ENCODE peak calls at places on chromosomes 5 and 9, in four cellular contexts. D is IMR-90, L is H9, I is H1. F is an unnamed sample.

GRCh38 chr5:160260881-160261815 is 31.8 kb downstream of the FABP6 start:
- DNase-seq in D (peak; percentile 99), L (no peak), I (no peak), F (peak; percentile 76)

GRCh38 chr5:134714120-134714519 is 24.2 kb upstream of the CAMLG start:
- DNase-seq in D (no peak), L (no peak), I (no peak), F (peak; percentile 62)

GRCh38 chr5:140631831-140632365 is 1.1 kb downstream of the CD14 start:
- DNase-seq in D (no peak), L (no peak), I (no peak), F (no peak)

GRCh38 chr9:129717991-129718390 is 34.9 kb downstream of the PTGES start:
- DNase-seq in D (no peak), L (no peak), I (no peak), F (no peak)

GRCh38 chr5:168972650-168973241 is 328.2 kb downstream of the SLIT3 start:
- DNase-seq in D (no peak), L (no peak), I (no peak), F (no peak)

GRCh38 chr5:72920690-72921089 is 35.2 kb upstream of the FCHO2 start:
- DNase-seq in D (peak; percentile 55), L (no peak), I (no peak), F (peak; percentile 31)

GRCh38 chr9:70438341-70438924 is 24.0 kb upstream of the KLF9 start:
- DNase-seq in D (peak; percentile 73), L (no peak), I (no peak), F (peak; percentile 36)

GRCh38 chr5:65334077-65334476 is 147.6 kb downstream of the ADAMTS6 start:
- DNase-seq in D (no peak), L (no peak), I (no peak), F (no peak)

GRCh38 chr5:56317923-56318561 is 84.9 kb upstream of the ANKRD55 start:
- DNase-seq in D (no peak), L (no peak), I (no peak), F (no peak)

GRCh38 chr9:95316794-95317118 is 753 bp downstream of the FANCC start:
- DNase-seq in D (peak; percentile 50), L (peak; percentile 94), I (peak; percentile 51), F (peak; percentile 95)

GRCh38 chr9:33988219-33988890 is 60.3 kb downstream of the UBAP2 start:
- DNase-seq in D (peak; percentile 43), L (no peak), I (no peak), F (no peak)

GRCh38 chr5:123752576-123752975 is 240.6 kb downstream of the CSNK1G3 start:
- DNase-seq in D (peak; percentile 89), L (no peak), I (no peak), F (no peak)

GRCh38 chr9:76553680-76554079 is 94.7 kb downstream of the GCNT1 start:
- DNase-seq in D (no peak), L (no peak), I (no peak), F (no peak)

GRCh38 chr5:143606043-143606752 is 202.7 kb upstream of the NR3C1 start:
- DNase-seq in D (peak; percentile 48), L (no peak), I (no peak), F (no peak)

GRCh38 chr9:125343518-125344284 is 82.1 kb downstream of the GAPVD1 start:
- DNase-seq in D (peak; percentile 76), L (peak; percentile 58), I (peak; percentile 49), F (peak; percentile 96)

GRCh38 chr9:18877984-18878383 is 155.0 kb downstream of the SAXO1 start:
- DNase-seq in D (no peak), L (no peak), I (no peak), F (no peak)

GRCh38 chr5:134091626-134092121 is 22.8 kb upstream of the TCF7 start:
- DNase-seq in D (no peak), L (no peak), I (no peak), F (no peak)

GRCh38 chr9:91144782-91145181 is 216.9 kb downstream of the AUH start:
- DNase-seq in D (peak; percentile 71), L (no peak), I (no peak), F (no peak)

GRCh38 chr5:73120222-73121108 is at the start of gene TMEM171:
- DNase-seq in D (peak; percentile 37), L (peak; percentile 66), I (no peak), F (peak; percentile 66)

GRCh38 chr9:130860458-130861316 is 25.6 kb downstream of the ABL1 start:
- DNase-seq in D (peak; percentile 99), L (no peak), I (no peak), F (peak; percentile 61)

GRCh38 chr9:86614871-86615849 is 260.9 kb upstream of the TUT7 start:
- DNase-seq in D (peak; percentile 70), L (no peak), I (no peak), F (peak; percentile 83)

GRCh38 chr9:135662758-135663450 is at the start of gene LCN9:
- DNase-seq in D (no peak), L (peak; percentile 24), I (no peak), F (peak; percentile 38)

GRCh38 chr5:60355181-60355580 is 344.8 kb downstream of the DEPDC1B start:
- DNase-seq in D (no peak), L (no peak), I (no peak), F (no peak)

GRCh38 chr5:9947231-9947693 is 302.4 kb downstream of the ATPSCKMT start:
- DNase-seq in D (no peak), L (no peak), I (no peak), F (peak; percentile 40)

GRCh38 chr9:121249563-121249962 is 18.4 kb upstream of the GSN start:
- DNase-seq in D (no peak), L (no peak), I (no peak), F (no peak)

GRCh38 chr9:82558855-82559615 is 503.9 kb downstream of the RASEF start:
- DNase-seq in D (peak; percentile 75), L (no peak), I (no peak), F (no peak)

GRCh38 chr9:35847786-35848185 is 18.8 kb downstream of the TMEM8B start:
- DNase-seq in D (no peak), L (no peak), I (no peak), F (no peak)

GRCh38 chr5:35136386-35136785 is 88.6 kb upstream of the AGXT2 start:
- DNase-seq in D (peak; percentile 95), L (no peak), I (no peak), F (peak; percentile 13)

GRCh38 chr5:6733411-6734242 is 20.4 kb downstream of the TENT4A start:
- DNase-seq in D (peak; percentile 94), L (no peak), I (no peak), F (no peak)

GRCh38 chr5:60453186-60453976 is 246.6 kb downstream of the DEPDC1B start:
- DNase-seq in D (no peak), L (no peak), I (no peak), F (no peak)

GRCh38 chr5:39650234-39650816 is 225.5 kb upstream of the DAB2 start:
- DNase-seq in D (peak; percentile 20), L (no peak), I (no peak), F (no peak)

GRCh38 chr5:139671096-139671841 is 23.1 kb downstream of the CXXC5 start:
- DNase-seq in D (no peak), L (no peak), I (no peak), F (no peak)

GRCh38 chr5:109329296-109330252 is 80.2 kb downstream of the PJA2 start:
- DNase-seq in D (peak; percentile 93), L (no peak), I (no peak), F (no peak)

GRCh38 chr9:77808750-77809079 is 160.6 kb upstream of the GNA14 start:
- DNase-seq in D (no peak), L (no peak), I (no peak), F (no peak)

GRCh38 chr5:138922494-138922893 is 47.4 kb upstream of the LRRTM2 start:
- DNase-seq in D (no peak), L (no peak), I (no peak), F (no peak)

GRCh38 chr5:133870661-133871060 is 97.8 kb downstream of the C5orf15 start:
- DNase-seq in D (peak; percentile 58), L (no peak), I (no peak), F (peak; percentile 41)

GRCh38 chr9:121684381-121685145 is 33.1 kb downstream of the DAB2IP start:
- DNase-seq in D (no peak), L (peak; percentile 79), I (no peak), F (peak; percentile 80)

GRCh38 chr9:127919253-127919815 is 2.5 kb upstream of the ST6GALNAC4 start:
- DNase-seq in D (peak; percentile 99), L (no peak), I (no peak), F (peak; percentile 81)

GRCh38 chr5:3302228-3302627 is 293.4 kb upstream of the IRX1 start:
- DNase-seq in D (no peak), L (no peak), I (no peak), F (no peak)
- H4K5ac ChIP-seq in D (no peak overlapping the region), L (no peak overlapping the region), I (no peak overlapping the region), F (no peak overlapping the region)

GRCh38 chr9:124263800-124264426 is 6.2 kb downstream of the NEK6 start:
- DNase-seq in D (no peak), L (no peak), I (no peak), F (no peak)
- H3K9ac ChIP-seq in D (no peak overlapping the region), L (no peak overlapping the region), I (no peak overlapping the region), F (no peak overlapping the region)

DNA sequence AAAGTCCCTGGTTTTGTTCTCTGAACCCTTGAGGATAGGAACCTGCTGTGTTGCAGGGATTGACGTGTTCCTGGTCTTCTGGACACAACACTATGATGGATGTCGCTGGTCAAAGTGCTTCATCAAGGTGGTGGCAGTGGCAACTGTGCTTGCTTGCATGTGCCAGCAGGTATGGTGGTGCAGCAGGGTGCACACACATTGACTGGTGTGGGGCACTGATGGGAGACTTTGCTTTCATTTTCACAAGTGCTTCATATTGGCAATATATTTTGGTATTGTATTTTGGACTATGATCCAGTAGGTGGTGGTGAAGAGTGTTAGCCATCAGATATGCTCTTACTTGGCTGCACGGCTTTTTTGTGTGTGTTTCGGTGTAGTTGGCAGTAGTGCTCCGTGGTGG is 479.8 kb upstream of the CTNND2 start:
- DNase-seq in D (no peak), L (no peak), I (no peak), F (no peak)
- H4K5ac ChIP-seq in D (no peak overlapping the region), L (no peak overlapping the region), I (no peak overlapping the region), F (no peak overlapping the region)

DNA sequence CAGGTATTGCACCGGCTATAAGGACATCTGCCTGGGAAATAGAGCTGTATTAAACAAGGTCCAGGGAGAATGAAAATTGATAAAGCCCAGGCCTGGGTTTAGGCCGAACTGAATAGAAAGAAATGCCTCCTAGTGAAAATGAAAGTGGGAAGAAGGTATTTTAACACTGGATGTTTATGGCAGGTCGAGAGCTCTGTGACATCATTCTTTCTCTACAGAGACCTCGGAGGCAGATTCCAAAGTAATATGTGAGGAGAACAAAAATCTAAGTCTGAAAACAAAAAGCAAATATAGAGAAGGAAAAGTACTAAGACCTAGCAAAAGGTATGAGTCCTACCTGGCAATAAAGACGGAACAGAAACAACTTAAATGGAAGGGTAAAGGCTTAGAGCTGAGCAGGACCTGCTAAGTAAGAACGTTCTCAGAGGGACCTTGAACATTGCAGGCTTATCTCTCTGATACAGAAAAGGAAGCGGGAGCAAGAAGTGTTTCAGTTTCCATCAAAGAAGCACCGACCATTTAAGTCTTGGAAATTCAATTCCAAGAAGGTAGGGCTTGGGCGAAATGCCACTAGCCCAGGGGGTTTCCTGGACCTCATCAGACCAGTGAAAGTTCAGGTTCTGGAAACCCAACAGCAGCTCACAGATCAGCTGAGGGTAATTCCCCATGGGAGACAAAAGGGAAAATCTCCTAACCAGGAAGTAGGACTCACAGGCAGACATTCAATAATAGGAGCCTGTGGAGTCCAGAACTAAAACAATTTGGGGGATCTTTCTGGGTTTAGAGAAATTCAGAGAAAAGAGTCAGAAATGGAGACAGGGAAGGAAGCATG is 79.9 kb downstream of the SUSD1 start:
- DNase-seq in D (no peak), L (no peak), I (no peak), F (no peak)
- H3K9ac ChIP-seq in D (no peak overlapping the region), L (no peak overlapping the region), I (no peak overlapping the region), F (no peak overlapping the region)